ENCODE peak calls at places on chromosome 3, in seven cellular contexts. Q, V, M, P, H, G and C are unnamed samples.

GRCh38 chr3:182364323-182364722 is 429.0 kb upstream of the ATP11B start:
- DNase-seq in Q (no peak), V (peak; percentile 47), M (no peak), P (no peak), H (no peak), G (no peak), C (no peak)

GRCh38 chr3:196323723-196324122 is 5.7 kb upstream of the DYNLT2B start:
- DNase-seq in Q (no peak), V (no peak), M (no peak), P (no peak), H (no peak), G (no peak), C (no peak)

GRCh38 chr3:29531611-29532150 is 250.8 kb downstream of the RBMS3 start:
- DNase-seq in Q (no peak), V (no peak), M (no peak), P (no peak), H (no peak), G (no peak), C (no peak)

GRCh38 chr3:65899226-65899625 is 139.5 kb downstream of the MAGI1 start:
- DNase-seq in Q (no peak), V (no peak), M (no peak), P (no peak), H (no peak), G (no peak), C (no peak)

GRCh38 chr3:69174435-69174834 is 52.0 kb upstream of the LMOD3 start:
- DNase-seq in Q (no peak), V (no peak), M (no peak), P (no peak), H (no peak), G (no peak), C (no peak)

GRCh38 chr3:38590521-38590920 is 59.0 kb downstream of the SCN5A start:
- DNase-seq in Q (peak; percentile 19), V (no peak), M (no peak), P (no peak), H (no peak), G (no peak), C (no peak)

GRCh38 chr3:42556089-42556632 is 25.6 kb downstream of the SEC22C start:
- DNase-seq in Q (no peak), V (no peak), M (no peak), P (no peak), H (peak; percentile 21), G (no peak), C (no peak)

GRCh38 chr3:39141211-39141995 is 12.0 kb downstream of the CSRNP1 start:
- DNase-seq in Q (peak; percentile 66), V (peak; percentile 38), M (peak; percentile 91), P (no peak), H (peak; percentile 84), G (no peak), C (peak; percentile 93)

DNA sequence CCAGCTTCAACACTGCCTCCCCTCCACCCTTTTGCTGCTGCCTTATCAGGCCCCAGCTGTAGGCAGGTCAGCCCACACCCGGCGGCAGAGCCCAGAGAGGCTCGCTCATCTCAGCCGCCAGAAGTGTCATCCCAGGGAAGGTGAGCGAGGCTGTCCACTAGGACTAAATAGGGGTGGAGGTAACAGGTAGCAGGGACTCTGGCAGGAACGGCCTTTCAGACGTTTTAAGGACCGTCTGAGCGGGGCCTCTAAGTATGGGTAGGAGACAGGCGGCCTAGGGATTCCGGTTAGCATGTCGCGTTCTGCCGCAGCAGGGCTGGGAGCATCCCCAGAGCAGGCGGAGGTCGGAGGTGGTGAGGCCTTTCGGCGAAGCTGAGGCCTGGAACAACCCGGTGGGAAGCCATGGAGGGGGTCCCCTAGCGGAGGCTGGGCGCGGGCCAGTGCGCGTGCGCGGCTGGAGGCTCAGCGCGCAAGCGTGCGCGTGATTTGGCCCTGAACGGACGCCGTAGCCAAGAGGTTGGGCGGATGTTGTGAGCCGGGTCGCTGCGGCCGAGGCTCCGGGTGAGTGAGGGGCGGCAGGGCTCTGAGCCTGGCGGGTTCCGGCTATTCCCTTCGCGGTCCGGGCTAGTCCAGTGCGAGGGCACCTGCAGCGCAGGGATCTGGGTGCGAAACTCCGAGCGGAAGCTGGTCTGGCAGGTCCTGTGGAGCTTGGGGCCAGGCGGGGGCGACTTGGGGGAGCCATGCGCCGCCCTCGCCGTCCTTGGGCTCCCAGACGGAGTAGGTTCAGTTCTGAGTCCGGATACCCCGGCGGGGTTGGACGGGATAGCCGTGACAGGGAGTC is at the start of the genes MST1 and RNF123:
- DNase-seq in Q (peak; percentile 97), V (peak; percentile 85), M (peak; percentile 90), P (peak; percentile 92), H (peak; percentile 83), G (peak; percentile 78), C (peak; percentile 87)
- TF ChIP-seq CTCF in Q (peak; percentile 37), V (no peak), M (no peak), P (peak; percentile 53), H (no peak), G (peak; percentile 51), C (peak; percentile 13)

GRCh38 chr3:161070252-161070930 is 34.8 kb downstream of the B3GALNT1 start:
- DNase-seq in Q (no peak), V (no peak), M (no peak), P (no peak), H (no peak), G (no peak), C (no peak)
- H3K4me1 ChIP-seq in Q (no peaks in the 10 kb centered on the region), V (peaks cover 12% of the 10 kb centered on the region), M (peaks cover 17% of the 10 kb centered on the region), P (peaks cover 55% of the 10 kb centered on the region), H (peaks cover 15% of the 10 kb centered on the region), G (no peaks in the 10 kb centered on the region), C (peaks cover 8% of the 10 kb centered on the region)

GRCh38 chr3:45852828-45853227 is 10.9 kb upstream of the LZTFL1 start:
- DNase-seq in Q (no peak), V (no peak), M (no peak), P (no peak), H (no peak), G (no peak), C (no peak)

GRCh38 chr3:45842851-45843625 is 1.1 kb upstream of the LZTFL1 start:
- DNase-seq in Q (no peak), V (no peak), M (no peak), P (no peak), H (no peak), G (no peak), C (no peak)

GRCh38 chr3:45848392-45848791 is 6.5 kb upstream of the LZTFL1 start:
- DNase-seq in Q (no peak), V (no peak), M (no peak), P (no peak), H (no peak), G (no peak), C (no peak)
- H3K36me3 ChIP-seq in Q (no peaks in the 10 kb centered on the region), V (no peaks in the 10 kb centered on the region), M (no peaks in the 10 kb centered on the region), P (no peaks in the 10 kb centered on the region), H (no peaks in the 10 kb centered on the region), G (no peaks in the 10 kb centered on the region), C (no peaks in the 10 kb centered on the region)

GRCh38 chr3:13308406-13308805 is 111.7 kb downstream of the NUP210 start:
- DNase-seq in Q (peak; percentile 56), V (peak; percentile 14), M (peak; percentile 39), P (no peak), H (peak; percentile 18), G (no peak), C (peak; percentile 9)
- TF ChIP-seq CTCF in Q (peak; percentile 14), V (peak; percentile 47), M (peak; percentile 4), P (peak; percentile 47), H (peak; percentile 26), G (no peak), C (peak; percentile 19)

GRCh38 chr3:150370129-150370602 is 37.9 kb upstream of the TSC22D2 start:
- DNase-seq in Q (no peak), V (peak; percentile 96), M (no peak), P (no peak), H (peak; percentile 96), G (no peak), C (peak; percentile 92)
- H3K4me1 ChIP-seq in Q (peaks cover 16% of the 10 kb centered on the region), V (peaks cover 29% of the 10 kb centered on the region), M (peaks cover 7% of the 10 kb centered on the region), P (peaks cover 31% of the 10 kb centered on the region), H (peaks cover 27% of the 10 kb centered on the region), G (no peaks in the 10 kb centered on the region), C (peaks cover 48% of the 10 kb centered on the region)

DNA sequence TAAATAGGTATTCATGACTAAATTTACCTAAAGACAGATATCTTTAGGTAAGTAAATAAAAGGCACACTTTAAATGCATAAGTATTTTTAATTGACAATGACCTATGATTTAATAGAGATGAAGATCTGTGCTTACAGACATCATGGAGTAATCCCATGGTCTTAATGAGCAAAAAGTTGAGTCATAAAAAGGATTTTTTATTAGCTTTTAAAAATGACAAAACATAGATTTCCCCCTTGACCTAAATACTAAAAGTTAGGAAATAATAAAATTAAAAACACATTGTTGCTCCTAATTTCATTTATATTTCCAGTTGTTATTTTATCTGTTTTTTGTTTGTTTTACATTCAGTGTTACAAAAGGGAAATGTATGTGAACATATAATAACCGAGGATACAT is 1005.7 kb downstream of the ROBO1 start:
- DNase-seq in Q (no peak), V (no peak), M (no peak), P (no peak), H (no peak), G (no peak), C (no peak)
- H3K36me3 ChIP-seq in Q (no peaks in the 10 kb centered on the region), V (no peaks in the 10 kb centered on the region), M (no peaks in the 10 kb centered on the region), P (no peaks in the 10 kb centered on the region), H (no peaks in the 10 kb centered on the region), G (no peaks in the 10 kb centered on the region), C (no peaks in the 10 kb centered on the region)

GRCh38 chr3:53402323-53402722 is 55.0 kb upstream of the DCP1A start:
- DNase-seq in Q (no peak), V (no peak), M (no peak), P (no peak), H (no peak), G (no peak), C (no peak)
- TF ChIP-seq CTCF in Q (no peak), V (no peak), M (no peak), P (no peak), H (no peak), G (no peak), C (no peak)

GRCh38 chr3:46926039-46926438 is 48.5 kb downstream of the PTH1R start:
- DNase-seq in Q (peak; percentile 94), V (peak; percentile 75), M (no peak), P (no peak), H (no peak), G (peak; percentile 61), C (peak; percentile 40)

GRCh38 chr3:46926447-46926846 is 48.9 kb downstream of the PTH1R start:
- DNase-seq in Q (peak; percentile 48), V (no peak), M (no peak), P (no peak), H (no peak), G (no peak), C (peak; percentile 24)

GRCh38 chr3:46928297-46928696 is 48.2 kb downstream of the CCDC12 start:
- DNase-seq in Q (no peak), V (no peak), M (no peak), P (no peak), H (no peak), G (no peak), C (no peak)

GRCh38 chr3:46927718-46928073 is 48.8 kb downstream of the CCDC12 start:
- DNase-seq in Q (peak; percentile 11), V (no peak), M (no peak), P (no peak), H (no peak), G (no peak), C (no peak)

GRCh38 chr3:46926871-46927717 is 49.5 kb downstream of the CCDC12 start:
- DNase-seq in Q (peak; percentile 41), V (no peak), M (peak; percentile 25), P (no peak), H (no peak), G (no peak), C (peak; percentile 39)
- H3K4me1 ChIP-seq in Q (peaks cover 78% of the 10 kb centered on the region), V (peaks cover 28% of the 10 kb centered on the region), M (peaks cover 69% of the 10 kb centered on the region), P (peaks cover 92% of the 10 kb centered on the region), H (peaks cover 23% of the 10 kb centered on the region), G (peaks cover 73% of the 10 kb centered on the region), C (peaks cover 12% of the 10 kb centered on the region)